ENCODE peak calls at places on chromosomes 5 and 9, in five cellular contexts. One of them, this sample, is unnamed.

GRCh38 chr5:169443249-169443784 is 140.3 kb upstream of the SPDL1 start:
- DNase-seq in GM23248: no peak
- DNase-seq in LHCN-M2: no peak
- DNase-seq in activated CD8-positive, alpha-beta T cell treated with anti-CD3 and anti-CD28 coated beads for 36 hours: no peak
- DNase-seq in mesothelial cell of epicardium: no peak
- DNase-seq in this sample: no peak

GRCh38 chr9:137793196-137793841 is 84.3 kb upstream of the CACNA1B start:
- DNase-seq in GM23248: no peak
- DNase-seq in mesothelial cell of epicardium: no peak
- DNase-seq in activated CD8-positive, alpha-beta T cell treated with anti-CD3 and anti-CD28 coated beads for 36 hours: no peak
- DNase-seq in LHCN-M2: no peak
- DNase-seq in this sample: no peak

GRCh38 chr9:69323886-69324285 is 1.1 kb upstream of the ENTREP1 start:
- DNase-seq in GM23248: no peak
- DNase-seq in LHCN-M2: no peak
- DNase-seq in activated CD8-positive, alpha-beta T cell treated with anti-CD3 and anti-CD28 coated beads for 36 hours: no peak
- DNase-seq in mesothelial cell of epicardium: no peak
- DNase-seq in this sample: no peak

GRCh38 chr5:27158775-27159174 is 120.4 kb upstream of the CDH9 start:
- DNase-seq in activated CD8-positive, alpha-beta T cell treated with anti-CD3 and anti-CD28 coated beads for 36 hours: no peak
- DNase-seq in GM23248: no peak
- DNase-seq in mesothelial cell of epicardium: no peak
- DNase-seq in LHCN-M2: no peak
- DNase-seq in this sample: no peak

GRCh38 chr5:82045526-82046267 is 73.9 kb downstream of the ATG10 start:
- DNase-seq in mesothelial cell of epicardium: no peak
- DNase-seq in GM23248: peak
- DNase-seq in activated CD8-positive, alpha-beta T cell treated with anti-CD3 and anti-CD28 coated beads for 36 hours: no peak
- DNase-seq in LHCN-M2: peak
- DNase-seq in this sample: no peak

GRCh38 chr5:125311743-125312142 is 565.3 kb upstream of the ZNF608 start:
- DNase-seq in mesothelial cell of epicardium: no peak
- DNase-seq in GM23248: peak
- DNase-seq in activated CD8-positive, alpha-beta T cell treated with anti-CD3 and anti-CD28 coated beads for 36 hours: no peak
- DNase-seq in LHCN-M2: peak
- DNase-seq in this sample: no peak

GRCh38 chr9:83508072-83508471 is 30.1 kb downstream of the FRMD3 start:
- DNase-seq in mesothelial cell of epicardium: no peak
- DNase-seq in LHCN-M2: no peak
- DNase-seq in GM23248: no peak
- DNase-seq in activated CD8-positive, alpha-beta T cell treated with anti-CD3 and anti-CD28 coated beads for 36 hours: peak
- DNase-seq in this sample: no peak

GRCh38 chr5:145867806-145868205 is 5.0 kb downstream of the GRXCR2 start:
- DNase-seq in LHCN-M2: no peak
- DNase-seq in mesothelial cell of epicardium: no peak
- DNase-seq in GM23248: no peak
- DNase-seq in activated CD8-positive, alpha-beta T cell treated with anti-CD3 and anti-CD28 coated beads for 36 hours: no peak
- DNase-seq in this sample: no peak

GRCh38 chr9:133979124-133979920 is 12.8 kb downstream of the VAV2 start:
- DNase-seq in GM23248: peak
- DNase-seq in activated CD8-positive, alpha-beta T cell treated with anti-CD3 and anti-CD28 coated beads for 36 hours: no peak
- DNase-seq in LHCN-M2: no peak
- DNase-seq in mesothelial cell of epicardium: no peak
- DNase-seq in this sample: no peak

This sample was measured in effector CD8-positive, alpha-beta T cell.